ENCODE peak calls at places on chromosomes 1 and 21, in ten cellular contexts. Z is mammary epithelial cell, K is adrenal gland, I is heart left ventricle, L is cardiac muscle cell, M is MM.1S, Y is right lobe of liver, X is ovary, T is mucosa of descending colon, G is HCT116. F is an unnamed sample.
A peak's percentile ranks its signal among the peaks of the same experiment; 100 is the strongest.

GRCh38 chr1:207811920-207812720 is 60.3 kb downstream of the CD46 start:
- DNase-seq in T (peak; percentile 55), I (peak; percentile 86), Y (peak; percentile 88), Z (no peak), M (no peak), G (no peak), K (peak; percentile 94), L (no peak), X (peak; percentile 61), F (no peak)

GRCh38 chr1:84693774-84694173 is 3.5 kb upstream of the SSX2IP start:
- DNase-seq in Z (no peak), K (no peak), Y (no peak), X (no peak), I (no peak), G (no peak), M (no peak), L (no peak), T (no peak), F (no peak)

GRCh38 chr1:216456682-216457081 is 33.4 kb upstream of the USH2A start:
- DNase-seq in K (peak; percentile 56), L (no peak), M (no peak), I (no peak), X (no peak), T (no peak), Y (no peak), Z (peak; percentile 81), G (no peak), F (no peak)

GRCh38 chr1:84853743-84854721 is 39.0 kb downstream of the LPAR3 start:
- DNase-seq in G (peak; percentile 56), T (peak; percentile 53), Z (peak; percentile 97), Y (no peak), K (no peak), X (no peak), M (peak; percentile 17), L (no peak), I (no peak), F (no peak)

GRCh38 chr1:220060876-220061275 is 14.6 kb upstream of the EPRS1 start:
- DNase-seq in M (no peak), G (no peak), Y (no peak), Z (no peak), T (no peak), K (no peak), X (no peak), L (no peak), I (no peak), F (no peak)

GRCh38 chr1:21537932-21538630 is 28.9 kb downstream of the ALPL start:
- DNase-seq in M (no peak), T (no peak), Y (peak; percentile 71), L (peak; percentile 23), G (no peak), I (peak; percentile 82), Z (no peak), X (peak; percentile 38), K (peak; percentile 90), F (no peak)

GRCh38 chr1:163535807-163536206 is 214.1 kb downstream of the NUF2 start:
- DNase-seq in K (no peak), Y (no peak), X (no peak), L (peak; percentile 31), G (peak; percentile 10), T (no peak), M (peak; percentile 31), Z (peak; percentile 3), I (no peak), F (no peak)

GRCh38 chr1:205172729-205173366 is 38.7 kb downstream of the DSTYK start:
- DNase-seq in X (no peak), Y (no peak), L (no peak), G (peak; percentile 42), M (no peak), Z (peak; percentile 91), I (no peak), K (no peak), T (no peak), F (no peak)

GRCh38 chr1:185044981-185045792 is at the start of gene RNF2:
- DNase-seq in K (peak; percentile 88), M (peak; percentile 79), G (peak; percentile 43), Y (peak; percentile 87), T (peak; percentile 81), X (peak; percentile 72), Z (peak; percentile 68), L (peak; percentile 88), I (peak; percentile 91), F (peak; percentile 55)

GRCh38 chr1:145955436-145955835 is 2.4 kb downstream of the LIX1L start:
- DNase-seq in I (no peak), X (no peak), M (no peak), K (no peak), G (no peak), Z (no peak), L (no peak), Y (no peak), T (no peak), F (no peak)

GRCh38 chr1:39272027-39272790 is 67.7 kb downstream of the MACF1 start:
- DNase-seq in K (no peak), Z (no peak), G (no peak), L (no peak), X (no peak), T (peak; percentile 34), I (peak; percentile 33), M (peak; percentile 87), Y (no peak), F (no peak)

GRCh38 chr1:208202333-208202987 is 41.7 kb downstream of the PLXNA2 start:
- DNase-seq in K (no peak), I (no peak), G (no peak), T (peak; percentile 57), Y (no peak), X (no peak), L (no peak), Z (no peak), M (no peak), F (no peak)

GRCh38 chr1:21318714-21319159 is 28.5 kb upstream of the ECE1 start:
- DNase-seq in L (peak; percentile 80), X (peak; percentile 99), T (peak; percentile 70), I (peak; percentile 95), M (no peak), Y (peak; percentile 75), K (peak; percentile 97), Z (no peak), G (no peak), F (no peak)

GRCh38 chr1:33367488-33368405 is 46.8 kb upstream of the A3GALT2 start:
- DNase-seq in Y (peak; percentile 89), Z (peak; percentile 62), K (peak; percentile 94), T (peak; percentile 89), L (peak; percentile 89), M (peak; percentile 76), X (peak; percentile 90), I (peak; percentile 92), G (peak; percentile 38), F (no peak)

DNA sequence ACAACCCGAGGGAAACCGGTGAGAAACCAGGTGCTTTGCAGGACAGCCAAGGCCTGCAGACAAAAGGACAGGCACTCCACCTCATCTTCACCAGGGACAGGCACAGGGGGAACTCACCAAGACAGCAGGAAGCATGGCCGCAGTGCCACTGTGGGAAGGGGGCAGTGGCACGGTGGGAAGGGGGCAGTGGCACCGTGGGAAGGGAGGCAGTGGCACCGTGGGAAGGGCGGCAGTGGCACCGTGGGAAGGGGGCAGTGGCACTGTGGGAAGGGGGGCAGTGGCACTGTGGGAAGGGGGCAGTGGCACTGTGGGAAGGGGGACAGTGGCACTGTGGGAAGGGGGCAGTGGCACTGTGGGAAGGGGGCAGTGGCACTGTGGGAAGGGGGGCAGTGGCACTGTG is 28.4 kb upstream of the LRRC47 start:
- DNase-seq in Y (no peak), T (no peak), I (no peak), Z (no peak), L (no peak), X (no peak), M (no peak), K (no peak), G (no peak), F (no peak)
- H3K36me3 ChIP-seq in Y (peaks cover 4% of the 10 kb centered on the region), T (no peaks in the 10 kb centered on the region), I (peaks cover 97% of the 10 kb centered on the region), Z (peaks cover 9% of the 10 kb centered on the region), L (peaks cover 43% of the 10 kb centered on the region), X (no peaks in the 10 kb centered on the region), M (peaks cover under 1% of the 10 kb centered on the region), K (no peaks in the 10 kb centered on the region), G (no peaks in the 10 kb centered on the region), F (peaks cover 23% of the 10 kb centered on the region)

GRCh38 chr1:59394706-59395417 is 98.0 kb downstream of the FGGY start:
- DNase-seq in Z (no peak), Y (no peak), G (no peak), T (no peak), L (no peak), M (no peak), I (no peak), K (no peak), X (no peak), F (no peak)
- TF ChIP-seq CTCF in Z (no peak), Y (no peak), G (no peak), T (no peak), L (no peak), M (no peak), I (no peak), K (no peak), X (no peak), F (no peak)

DNA sequence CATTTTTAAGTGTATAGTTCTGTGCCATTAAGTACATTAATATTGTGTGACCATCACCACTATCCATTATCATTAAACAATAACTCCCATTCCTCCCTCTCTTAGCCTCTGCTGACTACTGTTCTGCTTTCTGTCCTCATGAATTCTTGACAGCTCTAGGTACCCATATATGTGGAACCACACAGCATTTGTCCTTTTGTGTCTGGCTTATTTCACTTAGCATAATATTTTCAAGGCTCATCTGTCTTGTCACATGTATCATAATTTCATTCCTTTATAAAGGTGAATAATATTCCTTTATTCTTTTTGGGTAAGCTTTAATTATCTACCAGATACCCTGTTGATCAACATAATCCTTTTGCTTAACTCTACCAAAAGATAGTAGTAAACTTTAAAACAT is 47.7 kb downstream of the SPEN start:
- DNase-seq in Y (no peak), X (no peak), L (peak; percentile 8), Z (no peak), I (no peak), K (no peak), M (no peak), T (no peak), G (no peak), F (no peak)
- H3K36me3 ChIP-seq in Y (no peaks in the 10 kb centered on the region), X (no peaks in the 10 kb centered on the region), L (no peaks in the 10 kb centered on the region), Z (no peaks in the 10 kb centered on the region), I (peaks cover 21% of the 10 kb centered on the region), K (no peaks in the 10 kb centered on the region), M (no peaks in the 10 kb centered on the region), T (no peaks in the 10 kb centered on the region), G (no peaks in the 10 kb centered on the region), F (peaks cover 59% of the 10 kb centered on the region)

GRCh38 chr21:44364151-44365053 is 11.0 kb downstream of the TRPM2 start:
- DNase-seq in X (no peak), T (no peak), L (no peak), K (no peak), M (no peak), G (no peak), Y (no peak), I (no peak), Z (no peak), F (peak; percentile 58)
- TF ChIP-seq CTCF in X (no peak), T (no peak), L (no peak), K (no peak), M (no peak), G (no peak), Y (no peak), I (no peak), Z (no peak), F (no peak)